ENCODE peak calls at places on chromosomes 1 and 21, in seven cellular contexts. X is cardiac muscle cell, G is foreskin fibroblast, J is HFF-Myc, M is HL-60, F is astrocyte, A is esophagus muscularis mucosa. D is an unnamed sample.

GRCh38 chr21:23986214-23986613 is 1621.1 kb downstream of the MRPL39 start:
- DNase-seq in X (no peak), G (no peak), J (no peak), M (no peak), F (no peak), A (no peak), D (no peak)

GRCh38 chr1:229582011-229582694 is 23.6 kb upstream of the ABCB10 start:
- DNase-seq in X (peak; percentile 22), G (no peak), J (no peak), M (peak; percentile 51), F (peak; percentile 23), A (no peak), D (no peak)

GRCh38 chr1:52190500-52191252 is 48.8 kb downstream of the ZFYVE9 start:
- DNase-seq in X (no peak), G (peak; percentile 13), J (no peak), M (no peak), F (peak; percentile 16), A (no peak), D (no peak)

GRCh38 chr1:227943354-227943753 is 4.4 kb downstream of the WNT9A start:
- DNase-seq in X (no peak), G (no peak), J (no peak), M (no peak), F (no peak), A (no peak), D (peak; percentile 25)

GRCh38 chr1:206808615-206809014 is 36.3 kb upstream of the IL10 start:
- DNase-seq in X (peak; percentile 71), G (peak; percentile 23), J (no peak), M (peak; percentile 59), F (peak; percentile 24), A (no peak), D (no peak)

GRCh38 chr1:90371106-90371813 is 345.8 kb downstream of the BARHL2 start:
- DNase-seq in X (no peak), G (no peak), J (no peak), M (no peak), F (peak; percentile 84), A (no peak), D (no peak)

GRCh38 chr1:13965770-13966398 is 265.9 kb downstream of the PRDM2 start:
- DNase-seq in X (peak; percentile 79), G (peak; percentile 81), J (no peak), M (peak; percentile 19), F (peak; percentile 39), A (no peak), D (no peak)

GRCh38 chr1:222392571-222392970 is 155.3 kb downstream of the HHIPL2 start:
- DNase-seq in X (no peak), G (peak; percentile 31), J (no peak), M (no peak), F (peak; percentile 86), A (no peak), D (no peak)

GRCh38 chr1:153485880-153486279 is 25.4 kb upstream of the S100A7 start:
- DNase-seq in X (peak; percentile 38), G (peak; percentile 45), J (no peak), M (no peak), F (peak; percentile 56), A (no peak), D (no peak)

GRCh38 chr1:10941891-10942541 is 70.4 kb upstream of the TARDBP start:
- DNase-seq in X (peak; percentile 43), G (peak; percentile 65), J (no peak), M (peak; percentile 18), F (no peak), A (no peak), D (no peak)

DNA sequence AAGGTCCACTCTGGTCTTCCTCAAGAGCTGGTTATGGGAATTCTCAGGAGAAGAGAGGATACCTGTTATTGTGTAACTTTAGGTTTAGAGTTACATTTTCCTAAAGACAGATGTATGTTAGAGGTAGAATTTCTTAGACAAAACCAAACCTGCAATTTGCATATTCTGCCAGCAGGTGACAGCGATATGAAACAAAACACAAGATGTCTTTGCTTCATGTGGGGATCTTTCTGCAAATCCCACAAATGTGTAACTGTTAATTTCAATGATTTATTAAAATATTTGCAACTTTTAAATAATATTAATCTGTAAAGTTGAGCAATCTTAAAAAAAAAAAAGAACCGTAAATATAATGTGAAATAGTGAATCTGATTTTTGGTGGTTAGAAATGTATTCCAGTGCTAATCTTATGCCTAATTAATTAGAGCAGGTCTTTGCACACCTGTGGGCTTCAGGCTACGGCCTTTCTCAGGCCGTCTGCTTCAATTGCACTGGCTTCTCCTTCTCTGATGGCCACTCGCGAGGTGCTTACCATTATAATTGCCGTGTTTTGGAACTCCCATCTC is 33.4 kb downstream of the FAM78B start:
- DNase-seq in X (peak; percentile 6), G (peak; percentile 3), J (no peak), M (peak; percentile 6), F (no peak), A (no peak), D (no peak)
- TF ChIP-seq CTCF in X (peak; percentile 22), G (no peak), J (peak; percentile 47), M (peak; percentile 67), F (peak; percentile 47), A (no peak), D (peak; percentile 11)

DNA sequence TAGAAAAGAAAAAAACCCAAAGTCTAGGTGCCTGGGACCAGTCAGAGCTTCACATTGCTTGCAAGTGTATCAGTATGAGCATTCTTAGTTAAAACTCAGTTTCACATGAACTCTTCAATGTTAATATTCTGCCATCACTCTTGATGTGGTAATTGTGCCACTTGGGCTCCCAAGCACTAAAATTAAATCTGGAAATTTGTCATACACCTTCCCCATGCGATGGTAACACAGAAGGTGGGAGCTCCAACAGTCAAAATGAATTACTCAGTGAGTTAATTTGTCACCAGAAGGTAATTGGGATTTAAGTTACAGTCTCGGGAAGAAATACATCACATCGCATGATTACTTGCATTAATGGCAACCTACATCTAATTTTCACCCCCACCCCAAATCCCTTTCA is 376.5 kb upstream of the DAB1 start:
- DNase-seq in X (no peak), G (no peak), J (no peak), M (no peak), F (no peak), A (no peak), D (no peak)
- TF ChIP-seq CTCF in X (no peak), G (no peak), J (no peak), M (no peak), F (no peak), A (no peak), D (no peak)

GRCh38 chr1:196029410-196029809 is 578.8 kb downstream of the KCNT2 start:
- DNase-seq in X (no peak), G (no peak), J (no peak), M (no peak), F (no peak), A (no peak), D (no peak)
- TF ChIP-seq CTCF in X (no peak), G (no peak), J (no peak), M (no peak), F (no peak), A (no peak), D (no peak)

DNA sequence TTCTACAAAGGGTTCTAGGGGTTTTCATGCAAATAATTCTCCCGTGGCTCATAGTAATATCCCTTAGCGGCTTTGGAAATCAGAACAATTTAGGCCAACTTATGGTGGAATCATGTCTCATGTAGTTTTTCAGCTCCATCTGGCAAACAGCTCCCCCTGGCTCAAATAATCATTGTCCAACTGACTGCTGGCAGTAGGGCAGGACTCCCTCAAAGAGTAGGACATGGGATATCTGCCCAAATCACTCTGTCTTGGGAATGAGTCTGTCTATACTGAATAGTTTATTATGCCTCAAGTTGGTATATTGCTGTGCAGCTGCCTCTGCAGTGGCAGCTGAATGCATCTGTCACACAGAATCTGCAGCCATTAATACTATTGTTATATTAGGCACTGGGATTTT is 255.7 kb downstream of the COL11A1 start:
- DNase-seq in X (peak; percentile 7), G (peak; percentile 80), J (no peak), M (no peak), F (no peak), A (no peak), D (no peak)
- TF ChIP-seq CTCF in X (peak; percentile 9), G (peak; percentile 28), J (peak; percentile 26), M (no peak), F (no peak), A (no peak), D (no peak)

GRCh38 chr1:70286453-70286852 is 65.3 kb downstream of the SRSF11 start:
- DNase-seq in X (no peak), G (no peak), J (no peak), M (no peak), F (no peak), A (no peak), D (no peak)

GRCh38 chr1:70288171-70288570 is 66.4 kb downstream of the ANKRD13C start:
- DNase-seq in X (no peak), G (no peak), J (no peak), M (no peak), F (no peak), A (no peak), D (no peak)

GRCh38 chr1:70290248-70290647 is 64.3 kb downstream of the ANKRD13C start:
- DNase-seq in X (no peak), G (peak; percentile 4), J (no peak), M (no peak), F (peak; percentile 23), A (no peak), D (no peak)

GRCh38 chr1:70278710-70279109 is 57.5 kb downstream of the SRSF11 start:
- DNase-seq in X (no peak), G (no peak), J (no peak), M (no peak), F (no peak), A (no peak), D (no peak)

DNA sequence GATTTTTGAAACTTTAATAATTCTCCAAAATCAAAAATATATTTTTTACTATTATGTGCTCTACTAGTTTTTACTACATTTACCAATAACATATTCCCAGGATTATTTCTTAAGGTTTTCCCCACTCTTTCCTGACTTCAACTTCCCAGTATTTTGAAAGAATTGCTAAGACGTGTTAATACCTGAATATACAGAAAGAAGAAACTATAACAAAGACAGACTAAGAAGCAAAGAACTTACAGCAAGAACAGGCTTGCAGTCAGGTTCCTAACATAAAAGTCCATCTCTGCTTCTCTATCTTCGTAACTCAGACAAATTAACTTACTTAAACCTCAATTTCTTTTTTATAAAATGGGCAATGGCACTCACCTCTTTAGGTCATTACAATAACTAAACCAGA is 63.2 kb downstream of the SRSF11 start:
- DNase-seq in X (no peak), G (no peak), J (no peak), M (no peak), F (no peak), A (no peak), D (no peak)
- TF ChIP-seq CTCF in X (no peak), G (no peak), J (no peak), M (no peak), F (no peak), A (no peak), D (no peak)